ENCODE peak calls at places on chromosomes 11 and 22, in five cellular contexts. E is neuronal stem cell, N is H1, X is mesenchymal stem cell, J is trophoblast cell. A is an unnamed sample.

GRCh38 chr11:93017821-93018690 is 48.6 kb downstream of the MTNR1B start:
- DNase-seq in E (no peak), N (no peak), X (no peak), J (peak), A (no peak)

GRCh38 chr22:48711669-48712068 is 1116.0 kb downstream of the BRD1 start:
- DNase-seq in E (no peak), N (no peak), X (no peak), J (no peak), A (no peak)

GRCh38 chr11:1230456-1231395 is 7.9 kb downstream of the MUC5B start:
- DNase-seq in E (no peak), N (peak), X (no peak), J (peak), A (peak)

GRCh38 chr11:34148504-34149165 is 43.2 kb downstream of the NAT10 start:
- DNase-seq in E (no peak), N (no peak), X (no peak), J (peak), A (no peak)

GRCh38 chr11:72081856-72082255 is 1.2 kb downstream of the LRRC51 start:
- DNase-seq in E (no peak), N (no peak), X (no peak), J (peak), A (no peak)

GRCh38 chr11:29300441-29300840 is 716.4 kb downstream of the KCNA4 start:
- DNase-seq in E (no peak), N (no peak), X (no peak), J (no peak), A (no peak)

GRCh38 chr22:24389680-24390079 is 37.7 kb upstream of the ADORA2A start:
- DNase-seq in E (no peak), N (no peak), X (no peak), J (peak), A (no peak)

GRCh38 chr11:130452941-130453340 is 4.5 kb downstream of the ADAMTS15 start:
- DNase-seq in E (no peak), N (no peak), X (no peak), J (no peak), A (peak)

GRCh38 chr22:25762147-25762546 is 20.2 kb downstream of the MYO18B start:
- DNase-seq in E (no peak), N (no peak), X (no peak), J (peak), A (no peak)

GRCh38 chr11:105224859-105225258 is 85.3 kb upstream of the CARD18 start:
- DNase-seq in E (no peak), N (no peak), X (no peak), J (no peak), A (no peak)

GRCh38 chr11:34680918-34681554 is 60.1 kb downstream of the EHF start:
- DNase-seq in E (no peak), N (no peak), X (peak), J (peak), A (no peak)

GRCh38 chr11:104704888-104705287 is 193.4 kb downstream of the CASP12 start:
- DNase-seq in E (no peak), N (no peak), X (no peak), J (no peak), A (no peak)

GRCh38 chr11:75240381-75241035 is at the start of gene TPBGL:
- DNase-seq in E (peak), N (peak), X (no peak), J (no peak), A (peak)

GRCh38 chr11:67082071-67082791 is 25.6 kb downstream of the RHOD start:
- DNase-seq in E (no peak), N (peak), X (no peak), J (no peak), A (peak)
- H2BK12ac ChIP-seq in E (no peak), N (no peak), X (peak), J (peak), A (no peak)

GRCh38 chr22:50011447-50012200 is 941 bp downstream of the IL17REL start:
- DNase-seq in E (no peak), N (no peak), X (no peak), J (no peak), A (peak)
- H2BK12ac ChIP-seq in E (peak), N (no peak), X (no peak), J (no peak), A (no peak)

DNA sequence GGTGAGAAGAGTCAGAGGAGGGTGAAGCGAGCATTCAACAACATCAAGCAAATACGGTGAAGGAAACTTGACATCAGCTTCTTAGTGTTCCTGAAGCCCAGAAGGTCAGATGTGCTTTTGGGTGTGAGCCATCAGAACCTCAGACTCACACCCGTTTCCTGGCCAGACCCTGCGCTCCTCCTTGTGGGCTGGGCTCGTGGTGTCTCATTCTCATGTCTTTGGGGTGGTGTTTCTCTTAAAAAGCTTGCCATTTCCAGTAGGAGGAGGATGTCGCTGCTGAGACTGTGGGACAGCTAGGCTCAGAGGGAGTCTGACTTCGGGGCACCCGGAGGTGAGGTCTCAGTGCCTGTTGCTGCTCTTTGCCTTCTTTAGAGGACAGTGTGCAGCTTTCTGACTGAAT is 24.2 kb downstream of the PPFIBP2 start:
- DNase-seq in E (no peak), N (no peak), X (no peak), J (no peak), A (no peak)
- H2BK12ac ChIP-seq in E (no peak), N (no peak), X (no peak), J (no peak), A (no peak)

DNA sequence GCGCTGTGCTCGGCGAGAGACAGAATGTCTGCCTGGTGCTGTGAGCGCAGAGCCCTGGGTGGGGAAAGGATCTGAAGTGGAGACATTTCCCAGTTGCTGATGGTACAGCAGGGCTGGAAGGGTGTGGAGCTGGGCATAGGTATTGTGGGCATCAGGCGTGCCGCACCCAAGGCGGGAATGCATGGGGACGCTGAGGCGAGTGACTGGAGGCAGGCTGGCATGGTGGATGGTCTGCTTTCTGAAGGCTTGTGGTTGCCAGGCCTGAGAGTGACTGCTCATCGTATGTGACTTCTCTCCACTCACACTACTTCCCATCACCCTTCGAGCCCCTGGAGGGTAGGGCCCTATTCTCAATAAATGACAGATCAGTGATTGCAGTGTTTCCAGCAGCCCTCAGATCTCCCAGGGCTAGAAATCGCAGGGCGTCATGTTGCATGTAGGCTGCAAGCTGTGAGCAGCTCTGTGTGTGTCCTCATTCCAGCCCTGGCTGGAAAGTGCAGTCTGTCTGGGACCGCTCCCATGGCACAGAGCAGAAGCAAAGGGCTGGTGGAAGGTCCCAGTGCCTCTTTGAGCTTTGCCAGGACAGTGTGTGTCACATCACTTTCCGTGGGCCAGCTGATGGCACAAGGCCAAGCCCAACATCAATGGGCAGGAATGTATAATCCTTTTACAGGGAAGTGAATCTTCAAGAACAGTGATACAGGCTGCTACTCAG is 67.7 kb downstream of the TBC1D22A start:
- DNase-seq in E (no peak), N (peak), X (peak), J (peak), A (no peak)
- H2BK12ac ChIP-seq in E (no peak), N (no peak), X (peak), J (no peak), A (no peak)

DNA sequence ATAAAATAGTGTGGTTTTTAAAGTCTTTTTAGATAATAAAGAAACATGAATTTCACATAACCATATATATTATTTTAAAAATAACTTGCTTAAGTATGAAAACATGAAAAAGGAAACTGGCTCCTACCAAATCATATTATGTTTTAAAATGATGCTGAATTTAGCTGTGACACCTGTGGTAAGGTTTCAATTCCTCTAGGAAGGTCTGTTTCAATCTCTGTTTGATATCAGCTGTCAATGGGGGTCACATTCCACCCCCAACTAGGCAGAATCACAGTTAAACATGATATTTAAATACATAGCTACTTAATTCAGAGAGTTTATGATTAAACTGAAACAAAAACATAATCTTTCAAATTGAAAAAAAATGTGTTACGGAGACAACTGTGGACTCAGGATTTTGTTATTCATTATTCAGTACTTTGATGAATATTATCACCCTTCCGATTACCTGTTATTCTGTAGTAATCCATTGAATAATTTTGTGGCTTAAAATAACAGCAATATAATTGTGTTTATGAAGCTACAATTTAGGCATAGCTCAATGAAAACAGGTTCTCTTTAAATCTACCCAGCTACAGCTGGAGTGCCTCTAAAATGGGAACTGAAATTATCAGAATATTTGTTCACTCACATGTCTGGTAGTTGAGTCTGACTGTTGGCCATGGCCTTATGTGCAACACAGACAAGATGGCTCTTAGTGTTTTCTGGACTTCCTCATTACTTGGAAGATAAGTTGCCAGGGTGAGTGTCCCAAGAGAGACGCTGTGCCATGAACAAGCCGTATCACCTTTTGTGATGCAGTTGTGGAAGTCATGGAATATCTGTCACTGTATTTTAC is 244.6 kb upstream of the ANO3 start:
- DNase-seq in E (no peak), N (no peak), X (no peak), J (no peak), A (no peak)
- H2BK12ac ChIP-seq in E (no peak), N (no peak), X (peak), J (no peak), A (no peak)

GRCh38 chr11:117669616-117670015 is 127.4 kb downstream of the DSCAML1 start:
- DNase-seq in E (no peak), N (no peak), X (no peak), J (no peak), A (no peak)
- H2BK12ac ChIP-seq in E (no peak), N (no peak), X (no peak), J (no peak), A (no peak)

A was measured in H9.